ENCODE peak calls at places on chromosome 9, in eight cellular contexts. R is suprapubic skin; C is CD8-positive, alpha-beta T cell; Q is stomach; F is colonic mucosa; D is ovary; E is Panc1; P is spleen. L is an unnamed sample.

GRCh38 chr9:113875917-113876805 is at the start of gene ZNF618:
- DNase-seq in E (no peak), D (no peak), C (peak; percentile 11), Q (peak; percentile 41), F (no peak), R (no peak), P (peak; percentile 83), L (peak; percentile 37)

GRCh38 chr9:131943397-131943796 is 136.3 kb downstream of the MED27 start:
- DNase-seq in D (no peak), Q (no peak), E (no peak), F (no peak), R (no peak), C (no peak), P (no peak), L (no peak)

GRCh38 chr9:37333288-37333687 is 89.2 kb upstream of the GRHPR start:
- DNase-seq in R (no peak), C (no peak), Q (no peak), E (no peak), P (no peak), D (no peak), F (no peak), L (no peak)

GRCh38 chr9:123832858-123833257 is 97.1 kb downstream of the DENND1A start:
- DNase-seq in P (peak; percentile 77), C (no peak), E (no peak), F (no peak), R (no peak), D (no peak), Q (no peak), L (no peak)

GRCh38 chr9:20618361-20618799 is 3.9 kb downstream of the MLLT3 start:
- DNase-seq in D (no peak), Q (peak; percentile 54), F (peak; percentile 73), P (no peak), R (no peak), E (no peak), C (no peak), L (no peak)

GRCh38 chr9:112665347-112665746 is 52.6 kb downstream of the INIP start:
- DNase-seq in C (no peak), Q (no peak), D (no peak), E (no peak), P (no peak), R (no peak), F (no peak), L (no peak)

GRCh38 chr9:132008184-132008781 is 71.4 kb downstream of the MED27 start:
- DNase-seq in P (no peak), Q (no peak), F (no peak), C (no peak), D (no peak), R (no peak), E (no peak), L (no peak)

GRCh38 chr9:94843089-94843488 is 116.6 kb downstream of the AOPEP start:
- DNase-seq in F (no peak), C (no peak), R (no peak), D (no peak), E (no peak), Q (no peak), P (no peak), L (no peak)

GRCh38 chr9:90141723-90142122 is 500.9 kb downstream of the DIRAS2 start:
- DNase-seq in E (no peak), C (no peak), Q (no peak), F (no peak), R (no peak), P (no peak), D (no peak), L (no peak)

GRCh38 chr9:132670359-132670815 is at the start of gene GTF3C4:
- DNase-seq in P (peak; percentile 97), E (no peak), D (peak; percentile 88), F (peak; percentile 87), C (peak; percentile 89), R (peak; percentile 93), Q (peak; percentile 89), L (peak; percentile 90)

GRCh38 chr9:113674436-113674835 is 201.7 kb upstream of the ZNF618 start:
- DNase-seq in E (no peak), C (no peak), D (no peak), R (no peak), P (no peak), Q (no peak), F (no peak), L (no peak)

GRCh38 chr9:89278997-89279739 is 31.8 kb upstream of the CKS2 start:
- DNase-seq in P (no peak), D (no peak), R (no peak), Q (no peak), F (peak; percentile 27), E (peak; percentile 12), C (peak; percentile 17), L (no peak)

GRCh38 chr9:88988796-88989641 is 2.2 kb upstream of the S1PR3 start:
- DNase-seq in D (no peak), R (no peak), Q (no peak), P (no peak), C (no peak), E (no peak), F (no peak), L (no peak)

GRCh38 chr9:14400658-14400995 is 86.7 kb upstream of the NFIB start:
- DNase-seq in C (no peak), P (no peak), R (peak; percentile 79), F (peak; percentile 25), E (no peak), D (peak; percentile 61), Q (peak; percentile 31), L (no peak)

DNA sequence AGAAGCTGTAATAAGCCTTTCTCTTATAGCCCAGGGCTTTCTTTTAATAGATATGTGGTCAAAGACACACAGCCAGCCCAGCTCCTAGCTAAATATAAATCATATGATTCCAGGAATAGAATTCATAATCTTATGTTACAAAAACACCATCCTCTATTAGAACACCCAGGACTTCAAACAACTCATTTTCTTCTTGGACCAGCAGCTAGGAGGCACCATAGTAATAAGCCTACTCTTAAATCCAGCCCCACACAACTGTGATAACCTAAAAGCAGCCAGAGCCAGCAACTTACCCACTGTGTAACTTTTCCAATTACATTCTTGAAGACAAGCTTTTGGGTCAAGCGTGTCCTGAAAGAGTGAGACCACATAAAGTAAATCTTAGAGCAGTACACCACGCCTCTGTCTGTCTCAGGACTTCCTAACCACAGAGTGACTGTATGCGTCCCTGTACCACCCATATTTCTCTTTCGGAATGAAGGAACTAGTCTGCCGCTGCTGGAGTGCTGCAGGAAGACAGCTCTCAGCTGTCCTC is 223.8 kb downstream of the TLE1 start:
- DNase-seq in Q (no peak), R (no peak), P (no peak), F (no peak), E (no peak), D (no peak), C (no peak), L (no peak)
- TF ChIP-seq CTCF in Q (no peak), R (no peak), P (peak; percentile 23), F (no peak), E (no peak), D (no peak), C (no peak), L (no peak)

DNA sequence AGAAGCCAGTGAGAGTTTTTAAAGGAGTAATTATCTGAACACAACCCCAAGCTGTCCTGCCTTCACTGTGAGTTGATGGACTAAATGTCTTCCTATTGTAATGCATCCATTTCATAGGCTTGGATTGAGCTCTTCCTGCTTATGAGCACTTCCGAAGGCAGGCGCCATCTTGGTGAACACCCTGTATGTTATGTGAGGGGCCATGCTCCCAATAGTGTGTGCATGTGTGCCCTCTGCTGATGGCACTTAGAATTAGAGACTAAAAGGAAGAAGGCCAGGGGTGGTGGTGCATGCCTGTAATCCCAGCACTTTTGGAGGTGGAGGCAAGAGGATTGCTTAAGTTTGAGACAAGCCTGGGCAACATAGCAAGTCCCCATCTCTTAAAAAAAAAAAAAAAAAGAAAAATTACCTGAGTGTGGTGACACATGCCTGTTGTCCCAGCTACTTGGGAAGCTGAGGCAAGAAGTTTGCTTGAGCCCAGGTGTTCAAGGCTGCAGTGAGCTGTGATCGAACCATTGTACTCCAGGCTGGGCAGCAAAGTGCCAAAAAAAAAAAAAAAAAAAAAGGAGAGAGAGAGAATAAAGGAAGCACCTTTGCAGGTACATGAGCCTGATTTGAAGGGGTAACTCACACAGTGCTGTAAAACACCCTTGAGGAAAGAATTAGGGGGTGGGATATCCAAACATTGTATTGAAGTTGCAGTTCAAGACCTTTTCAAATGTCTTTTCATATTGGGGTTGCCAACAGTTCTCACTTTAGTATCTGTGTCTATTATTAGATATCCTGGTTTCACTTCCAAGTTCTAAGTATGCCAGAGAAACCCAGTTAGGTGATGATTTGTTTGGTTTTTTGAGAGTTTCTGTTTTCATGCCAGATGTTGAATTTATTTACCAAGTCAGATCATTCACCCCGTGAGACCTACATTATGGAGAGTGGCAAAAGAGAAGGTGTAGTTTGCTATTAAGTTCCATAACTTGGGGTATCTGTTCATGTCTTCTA is 64.8 kb downstream of the C9orf152 start:
- DNase-seq in Q (no peak), E (no peak), P (no peak), C (no peak), R (no peak), D (no peak), F (no peak), L (no peak)
- H3K27ac ChIP-seq in Q (no peak overlapping the region), E (no peak overlapping the region), P (peak overlapping the region; percentile 70), C (no peak overlapping the region), R (no peak overlapping the region), D (no peak overlapping the region), F (no peak overlapping the region), L (no peak overlapping the region)

GRCh38 chr9:98760231-98760630 is 36.1 kb downstream of the ANKS6 start:
- DNase-seq in P (no peak), E (no peak), Q (no peak), F (no peak), D (no peak), C (no peak), R (no peak), L (no peak)

GRCh38 chr9:98750396-98751060 is 41.8 kb upstream of the GABBR2 start:
- DNase-seq in R (no peak), P (no peak), C (no peak), F (no peak), D (no peak), E (no peak), Q (no peak), L (no peak)

GRCh38 chr9:98751210-98751609 is 42.5 kb upstream of the GABBR2 start:
- DNase-seq in C (no peak), Q (no peak), D (no peak), E (no peak), F (no peak), R (no peak), P (no peak), L (no peak)

DNA sequence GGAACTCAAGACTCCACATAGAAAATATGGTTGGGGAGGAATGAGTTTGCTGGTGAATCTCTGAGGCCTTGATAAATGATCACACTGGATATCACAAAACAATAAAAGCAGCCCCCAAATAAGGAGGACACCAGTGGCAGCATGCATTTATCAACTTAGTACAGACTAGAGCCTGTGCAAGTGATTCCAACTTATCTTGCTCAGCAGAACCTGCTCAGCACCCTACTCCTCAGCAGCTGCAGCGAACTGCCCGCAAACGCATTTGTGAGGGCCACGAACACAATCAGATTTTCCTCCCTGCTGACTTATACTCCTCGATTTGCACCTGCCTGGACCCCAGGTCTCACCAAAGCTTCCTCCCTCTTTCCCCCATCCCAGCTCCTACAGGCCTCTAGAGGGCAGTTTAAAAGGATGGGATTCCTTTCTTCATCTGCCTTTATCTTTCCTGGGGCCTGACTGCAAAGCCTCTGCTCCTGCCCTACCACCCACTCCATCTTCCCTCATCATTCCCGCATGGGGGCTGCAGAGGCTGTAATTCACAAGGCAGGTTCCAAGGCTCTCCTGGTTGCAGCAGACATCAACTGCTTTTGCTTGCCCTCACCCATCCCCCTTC is 41.2 kb downstream of the ANKS6 start:
- DNase-seq in E (no peak), F (peak; percentile 11), R (no peak), D (no peak), P (no peak), Q (no peak), C (no peak), L (no peak)
- TF ChIP-seq CTCF in E (peak; percentile 17), F (no peak), R (no peak), D (no peak), P (no peak), Q (no peak), C (no peak), L (no peak)

GRCh38 chr9:35725362-35725761 is 6.6 kb downstream of the TLN1 start:
- DNase-seq in D (no peak), Q (no peak), E (no peak), C (no peak), R (no peak), F (no peak), P (no peak), L (no peak)
- H3K27ac ChIP-seq in D (no peak overlapping the region), Q (peak overlapping the region; percentile 39), E (no peak overlapping the region), C (no peak overlapping the region), R (no peak overlapping the region), F (no peak overlapping the region), P (no peak overlapping the region), L (no peak overlapping the region)